ENCODE peak calls at places on chromosome 15, in seven cellular contexts. T is iPS DF 6.9, D is right lobe of liver, S is A549, X is ascending aorta, H is tibial artery, B is heart left ventricle. N is an unnamed sample.

GRCh38 chr15:80031841-80032240 is 27.6 kb upstream of the ZFAND6 start:
- DNase-seq in T (no peak), D (no peak), S (no peak), X (no peak), H (no peak), B (peak; percentile 12), N (no peak)

GRCh38 chr15:55276324-55276723 is 13.3 kb downstream of the RAB27A start:
- DNase-seq in T (no peak), D (no peak), S (no peak), X (no peak), H (no peak), B (no peak), N (no peak)

GRCh38 chr15:32979710-32980109 is 214.8 kb downstream of the FMN1 start:
- DNase-seq in T (no peak), D (no peak), S (no peak), X (no peak), H (no peak), B (no peak), N (no peak)

GRCh38 chr15:70053006-70053702 is 44.6 kb downstream of the TLE3 start:
- DNase-seq in T (no peak), D (peak; percentile 41), S (no peak), X (no peak), H (peak; percentile 9), B (no peak), N (no peak)

GRCh38 chr15:38474155-38474757 is 20.3 kb downstream of the FAM98B start:
- DNase-seq in T (peak; percentile 16), D (no peak), S (peak; percentile 16), X (no peak), H (no peak), B (no peak), N (peak; percentile 29)

GRCh38 chr15:55993804-55994539 is 560 bp upstream of the NEDD4 start:
- DNase-seq in T (no peak), D (no peak), S (peak; percentile 50), X (no peak), H (no peak), B (no peak), N (peak; percentile 21)

GRCh38 chr15:48527517-48527916 is 118.0 kb downstream of the FBN1 start:
- DNase-seq in T (no peak), D (no peak), S (no peak), X (no peak), H (no peak), B (no peak), N (no peak)

GRCh38 chr15:72086010-72086697 is 31.8 kb downstream of the MYO9A start:
- DNase-seq in T (no peak), D (no peak), S (no peak), X (no peak), H (no peak), B (peak; percentile 11), N (no peak)

GRCh38 chr15:60858511-60859085 is 370.5 kb downstream of the RORA start:
- DNase-seq in T (no peak), D (no peak), S (no peak), X (no peak), H (no peak), B (no peak), N (no peak)

GRCh38 chr15:26001201-26001600 is 138.1 kb upstream of the ATP10A start:
- DNase-seq in T (no peak), D (no peak), S (no peak), X (no peak), H (no peak), B (no peak), N (no peak)

DNA sequence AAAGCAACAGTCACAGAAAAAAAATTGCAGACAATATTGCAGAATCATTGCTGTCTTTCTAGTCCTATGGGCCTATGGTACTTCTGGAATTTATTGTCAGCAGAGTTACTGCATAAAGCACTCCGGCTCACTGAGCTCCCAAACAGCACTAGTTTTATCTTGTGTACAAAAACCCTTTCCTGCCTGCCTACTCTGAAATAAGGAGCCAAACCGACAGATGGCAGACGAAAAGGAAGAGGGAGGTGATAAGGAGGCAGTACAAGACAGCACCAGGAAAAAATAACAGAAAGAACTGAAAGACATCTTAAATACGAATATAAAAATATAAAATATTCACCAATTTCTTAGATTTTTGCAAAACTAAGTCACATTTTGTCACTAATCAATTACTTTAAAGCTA is 15.6 kb downstream of the HERC1 start:
- DNase-seq in T (no peak), D (no peak), S (no peak), X (no peak), H (no peak), B (no peak), N (no peak)
- H3K4me1 ChIP-seq in T (no peaks in the 10 kb centered on the region), D (no peaks in the 10 kb centered on the region), S (no peaks in the 10 kb centered on the region), X (no peaks in the 10 kb centered on the region), H (no peaks in the 10 kb centered on the region), B (peaks cover 66% of the 10 kb centered on the region), N (no peaks in the 10 kb centered on the region)

GRCh38 chr15:74867562-74868458 is 5.4 kb downstream of the SCAMP2 start:
- DNase-seq in T (no peak), D (no peak), S (no peak), X (no peak), H (peak; percentile 65), B (no peak), N (no peak)
- H3K4me1 ChIP-seq in T (no peaks in the 10 kb centered on the region), D (peaks cover 38% of the 10 kb centered on the region), S (peaks cover 69% of the 10 kb centered on the region), X (peaks cover 9% of the 10 kb centered on the region), H (peaks cover 7% of the 10 kb centered on the region), B (peaks cover 67% of the 10 kb centered on the region), N (peaks cover 63% of the 10 kb centered on the region)

DNA sequence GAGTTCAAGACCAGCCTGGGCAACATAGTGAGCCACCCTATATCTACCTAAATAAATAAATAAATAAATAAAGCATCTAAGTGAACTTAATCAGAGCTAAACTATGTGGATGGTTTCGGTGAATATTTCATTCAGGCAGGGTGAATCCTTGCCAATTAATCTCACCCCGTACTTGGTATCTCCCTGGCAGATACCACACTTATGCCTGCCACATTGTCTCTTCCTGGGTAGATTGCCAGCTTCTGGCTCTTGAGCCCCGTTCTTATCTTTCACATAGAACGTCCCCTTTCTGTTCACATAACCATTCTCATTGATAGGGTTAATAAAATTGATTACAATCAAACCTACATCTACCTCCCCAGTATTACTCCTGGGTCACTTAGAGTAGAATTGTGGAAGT is 7.0 kb downstream of the SNAP23 start:
- DNase-seq in T (no peak), D (no peak), S (no peak), X (no peak), H (no peak), B (no peak), N (no peak)
- H3K4me1 ChIP-seq in T (no peaks in the 10 kb centered on the region), D (no peaks in the 10 kb centered on the region), S (no peaks in the 10 kb centered on the region), X (no peaks in the 10 kb centered on the region), H (no peaks in the 10 kb centered on the region), B (peaks cover 34% of the 10 kb centered on the region), N (peaks cover 28% of the 10 kb centered on the region)

DNA sequence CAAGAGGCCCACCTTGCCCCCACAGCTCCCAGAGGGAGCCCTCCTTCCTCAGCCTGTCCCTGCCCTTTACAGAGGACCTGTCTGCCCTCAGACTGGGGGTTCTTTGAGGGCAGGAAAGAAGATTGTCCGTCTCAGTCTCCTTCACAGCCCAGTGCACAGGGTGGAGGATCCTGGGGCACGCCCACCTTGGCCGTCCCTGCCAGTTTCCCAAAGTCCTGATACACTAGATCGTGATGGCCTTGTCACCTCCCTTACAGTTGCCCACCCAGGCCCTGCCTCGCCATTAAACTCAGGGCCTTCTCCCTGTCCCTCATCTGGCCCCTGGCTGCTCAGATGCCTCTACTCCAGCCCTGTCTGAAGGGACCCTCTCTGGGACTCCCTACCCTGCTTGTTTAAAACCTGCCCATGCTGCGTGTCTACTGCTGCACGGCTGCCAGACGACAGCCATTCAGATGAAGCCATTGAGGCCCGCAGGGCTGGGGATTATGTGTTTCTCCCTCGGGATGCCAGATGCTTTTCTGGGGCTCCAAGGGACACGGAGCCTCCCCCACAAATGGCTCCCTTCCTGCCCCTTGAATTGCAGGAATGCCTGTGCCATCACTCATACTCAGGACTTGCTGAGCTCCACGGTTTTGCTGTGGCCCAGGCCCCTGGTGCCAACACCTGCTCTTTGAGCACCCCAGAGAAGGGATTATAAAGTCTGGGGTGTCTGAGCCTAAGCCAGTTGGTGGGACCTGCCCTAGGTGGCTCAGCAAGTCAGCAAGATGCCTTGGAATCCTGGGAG is 27.8 kb downstream of the ACSBG1 start:
- DNase-seq in T (no peak), D (no peak), S (no peak), X (no peak), H (no peak), B (no peak), N (no peak)
- H3K4me1 ChIP-seq in T (no peaks in the 10 kb centered on the region), D (peaks cover 10% of the 10 kb centered on the region), S (peaks cover 9% of the 10 kb centered on the region), X (no peaks in the 10 kb centered on the region), H (no peaks in the 10 kb centered on the region), B (peaks cover 9% of the 10 kb centered on the region), N (peaks cover 36% of the 10 kb centered on the region)

GRCh38 chr15:34588046-34588674 is 4.7 kb upstream of the GOLGA8B start:
- DNase-seq in T (peak; percentile 33), D (peak; percentile 60), S (peak; percentile 71), X (no peak), H (peak; percentile 63), B (peak; percentile 43), N (peak; percentile 77)
- H3K4me1 ChIP-seq in T (no peaks in the 10 kb centered on the region), D (no peaks in the 10 kb centered on the region), S (peaks cover 8% of the 10 kb centered on the region), X (peaks cover 7% of the 10 kb centered on the region), H (no peaks in the 10 kb centered on the region), B (peaks cover 6% of the 10 kb centered on the region), N (peaks cover 6% of the 10 kb centered on the region)

GRCh38 chr15:94265009-94265408 is 33.6 kb downstream of the MCTP2 start:
- DNase-seq in T (no peak), D (no peak), S (no peak), X (no peak), H (no peak), B (no peak), N (no peak)
- H3K4me1 ChIP-seq in T (no peaks in the 10 kb centered on the region), D (no peaks in the 10 kb centered on the region), S (no peaks in the 10 kb centered on the region), X (no peaks in the 10 kb centered on the region), H (no peaks in the 10 kb centered on the region), B (no peaks in the 10 kb centered on the region), N (no peaks in the 10 kb centered on the region)

DNA sequence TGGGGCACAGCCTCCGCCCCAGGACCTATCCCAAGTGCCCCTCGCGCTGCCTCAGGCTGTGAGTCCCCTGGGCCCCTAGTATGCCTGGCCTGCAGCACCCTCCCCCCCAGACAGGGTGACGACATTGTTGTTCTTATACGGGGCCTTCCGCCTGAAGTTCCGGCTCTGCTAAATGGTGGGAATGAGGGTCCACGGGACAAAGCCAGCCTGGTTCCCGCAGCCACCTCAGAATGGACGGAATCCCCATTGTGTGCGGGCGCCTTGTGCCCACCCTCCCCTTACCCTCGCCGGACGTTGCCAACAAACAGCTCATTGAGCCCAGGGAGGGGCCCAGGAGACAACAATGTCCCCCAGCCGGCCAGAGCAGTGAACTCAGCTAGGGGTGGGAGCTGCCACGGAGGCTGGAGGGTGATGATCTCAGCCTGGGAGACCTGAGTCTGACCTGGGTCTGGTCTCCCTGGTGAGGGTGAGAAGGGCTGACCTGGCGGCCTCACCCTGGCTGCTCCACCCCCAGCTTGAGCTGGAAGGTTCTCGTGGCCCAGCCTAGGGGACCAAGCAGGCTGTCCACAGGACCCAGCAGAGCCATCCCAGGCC is 10.2 kb upstream of the DLL4 start:
- DNase-seq in T (no peak), D (no peak), S (no peak), X (no peak), H (no peak), B (peak; percentile 59), N (no peak)
- H3K4me1 ChIP-seq in T (peaks cover 4% of the 10 kb centered on the region), D (no peaks in the 10 kb centered on the region), S (no peaks in the 10 kb centered on the region), X (no peaks in the 10 kb centered on the region), H (no peaks in the 10 kb centered on the region), B (peaks cover 12% of the 10 kb centered on the region), N (no peaks in the 10 kb centered on the region)

GRCh38 chr15:96331942-96332853 is 1.7 kb downstream of the NR2F2 start:
- DNase-seq in T (no peak), D (peak; percentile 80), S (no peak), X (no peak), H (peak; percentile 21), B (no peak), N (no peak)
- H3K4me1 ChIP-seq in T (peaks cover 11% of the 10 kb centered on the region), D (no peaks in the 10 kb centered on the region), S (peaks cover 48% of the 10 kb centered on the region), X (no peaks in the 10 kb centered on the region), H (no peaks in the 10 kb centered on the region), B (peaks cover 7% of the 10 kb centered on the region), N (peaks cover 39% of the 10 kb centered on the region)

GRCh38 chr15:85329561-85330421 is 50.6 kb upstream of the AKAP13 start:
- DNase-seq in T (no peak), D (no peak), S (peak; percentile 58), X (no peak), H (peak; percentile 31), B (no peak), N (no peak)
- H3K4me1 ChIP-seq in T (no peaks in the 10 kb centered on the region), D (no peaks in the 10 kb centered on the region), S (peaks cover 26% of the 10 kb centered on the region), X (peaks cover 2% of the 10 kb centered on the region), H (no peaks in the 10 kb centered on the region), B (peaks cover 36% of the 10 kb centered on the region), N (peaks cover 13% of the 10 kb centered on the region)